ENCODE peak calls at places on chromosomes 12 and 14, in eight cellular contexts. One of them, this sample, is unnamed.
A peak's percentile ranks its signal among the peaks of the same experiment; 100 is the strongest.

GRCh38 chr12:91978143-91978542 is 167.5 kb downstream of the BTG1 start:
- DNase-seq in neural crest cell: no peak
- DNase-seq in NAMALWA: no peak
- DNase-seq in left lobe of liver: no peak
- DNase-seq in T-helper 17 cell: peak; percentile 15
- DNase-seq in amniotic epithelial cell: peak; percentile 68
- DNase-seq in astrocyte: peak; percentile 10
- DNase-seq in caudate nucleus: no peak
- DNase-seq in this sample: no peak

GRCh38 chr14:64973826-64974225 is 1.7 kb upstream of the RAB15 start:
- DNase-seq in neural crest cell: no peak
- DNase-seq in NAMALWA: no peak
- DNase-seq in left lobe of liver: no peak
- DNase-seq in T-helper 17 cell: no peak
- DNase-seq in amniotic epithelial cell: no peak
- DNase-seq in astrocyte: no peak
- DNase-seq in caudate nucleus: no peak
- DNase-seq in this sample: no peak

GRCh38 chr12:109531411-109531810 is 41.9 kb downstream of the MMAB start:
- DNase-seq in neural crest cell: no peak
- DNase-seq in NAMALWA: no peak
- DNase-seq in left lobe of liver: no peak
- DNase-seq in T-helper 17 cell: no peak
- DNase-seq in amniotic epithelial cell: no peak
- DNase-seq in astrocyte: no peak
- DNase-seq in caudate nucleus: no peak
- DNase-seq in this sample: no peak

GRCh38 chr14:68246074-68246980 is 426.7 kb downstream of the RAD51B start:
- DNase-seq in neural crest cell: no peak
- DNase-seq in NAMALWA: no peak
- DNase-seq in left lobe of liver: no peak
- DNase-seq in T-helper 17 cell: no peak
- DNase-seq in amniotic epithelial cell: no peak
- DNase-seq in astrocyte: peak; percentile 71
- DNase-seq in caudate nucleus: no peak
- DNase-seq in this sample: no peak

GRCh38 chr14:101405931-101406330 is 155.4 kb upstream of the DIO3 start:
- DNase-seq in neural crest cell: no peak
- DNase-seq in NAMALWA: no peak
- DNase-seq in left lobe of liver: no peak
- DNase-seq in T-helper 17 cell: no peak
- DNase-seq in amniotic epithelial cell: no peak
- DNase-seq in astrocyte: no peak
- DNase-seq in caudate nucleus: no peak
- DNase-seq in this sample: no peak

GRCh38 chr12:75086086-75087038 is 123.3 kb downstream of the KCNC2 start:
- DNase-seq in neural crest cell: no peak
- DNase-seq in NAMALWA: no peak
- DNase-seq in left lobe of liver: no peak
- DNase-seq in T-helper 17 cell: no peak
- DNase-seq in amniotic epithelial cell: peak; percentile 59
- DNase-seq in astrocyte: peak; percentile 78
- DNase-seq in caudate nucleus: no peak
- DNase-seq in this sample: no peak

GRCh38 chr12:52865090-52865944 is 16.5 kb upstream of the KRT78 start:
- DNase-seq in neural crest cell: peak; percentile 78
- DNase-seq in NAMALWA: peak; percentile 34
- DNase-seq in left lobe of liver: peak; percentile 74
- DNase-seq in T-helper 17 cell: no peak
- DNase-seq in amniotic epithelial cell: peak; percentile 68
- DNase-seq in astrocyte: peak; percentile 39
- DNase-seq in caudate nucleus: no peak
- DNase-seq in this sample: no peak

GRCh38 chr14:68282479-68283377 is 463.1 kb downstream of the RAD51B start:
- DNase-seq in neural crest cell: no peak
- DNase-seq in NAMALWA: peak; percentile 60
- DNase-seq in left lobe of liver: no peak
- DNase-seq in T-helper 17 cell: peak; percentile 24
- DNase-seq in amniotic epithelial cell: no peak
- DNase-seq in astrocyte: no peak
- DNase-seq in caudate nucleus: no peak
- DNase-seq in this sample: no peak

GRCh38 chr12:103632554-103633216 is 45.6 kb downstream of the STAB2 start:
- DNase-seq in neural crest cell: peak; percentile 82
- DNase-seq in NAMALWA: peak; percentile 86
- DNase-seq in left lobe of liver: peak; percentile 54
- DNase-seq in T-helper 17 cell: peak; percentile 9
- DNase-seq in amniotic epithelial cell: peak; percentile 52
- DNase-seq in astrocyte: peak; percentile 2
- DNase-seq in caudate nucleus: no peak
- DNase-seq in this sample: peak; percentile 63

GRCh38 chr12:89350661-89351488 is 1.4 kb downstream of the DUSP6 start:
- DNase-seq in neural crest cell: no peak
- DNase-seq in NAMALWA: no peak
- DNase-seq in left lobe of liver: peak; percentile 57
- DNase-seq in T-helper 17 cell: no peak
- DNase-seq in amniotic epithelial cell: no peak
- DNase-seq in astrocyte: no peak
- DNase-seq in caudate nucleus: no peak
- DNase-seq in this sample: no peak

GRCh38 chr14:68655021-68655811 is 137.7 kb downstream of the ZFP36L1 start:
- DNase-seq in neural crest cell: no peak
- DNase-seq in NAMALWA: no peak
- DNase-seq in left lobe of liver: peak; percentile 45
- DNase-seq in T-helper 17 cell: no peak
- DNase-seq in amniotic epithelial cell: peak; percentile 52
- DNase-seq in astrocyte: no peak
- DNase-seq in caudate nucleus: no peak
- DNase-seq in this sample: no peak

GRCh38 chr12:65649126-65649525 is 175.2 kb upstream of the HMGA2 start:
- DNase-seq in neural crest cell: no peak
- DNase-seq in NAMALWA: no peak
- DNase-seq in left lobe of liver: no peak
- DNase-seq in T-helper 17 cell: no peak
- DNase-seq in amniotic epithelial cell: peak; percentile 98
- DNase-seq in astrocyte: peak; percentile 100
- DNase-seq in caudate nucleus: no peak
- DNase-seq in this sample: no peak

GRCh38 chr12:26691234-26691970 is 141.6 kb downstream of the ITPR2 start:
- DNase-seq in neural crest cell: no peak
- DNase-seq in NAMALWA: no peak
- DNase-seq in left lobe of liver: no peak
- DNase-seq in T-helper 17 cell: no peak
- DNase-seq in amniotic epithelial cell: peak; percentile 97
- DNase-seq in astrocyte: peak; percentile 98
- DNase-seq in caudate nucleus: no peak
- DNase-seq in this sample: no peak

GRCh38 chr12:879641-880040 is 69.9 kb downstream of the RAD52 start:
- DNase-seq in neural crest cell: no peak
- DNase-seq in NAMALWA: no peak
- DNase-seq in left lobe of liver: no peak
- DNase-seq in T-helper 17 cell: no peak
- DNase-seq in amniotic epithelial cell: peak; percentile 74
- DNase-seq in astrocyte: peak; percentile 66
- DNase-seq in caudate nucleus: no peak
- DNase-seq in this sample: no peak

GRCh38 chr12:106493531-106493930 is 89.3 kb upstream of the RFX4 start:
- DNase-seq in neural crest cell: peak; percentile 31
- DNase-seq in NAMALWA: no peak
- DNase-seq in left lobe of liver: no peak
- DNase-seq in T-helper 17 cell: no peak
- DNase-seq in amniotic epithelial cell: no peak
- DNase-seq in astrocyte: no peak
- DNase-seq in caudate nucleus: no peak
- DNase-seq in this sample: no peak

GRCh38 chr14:103847954-103848719 is 762 bp upstream of the PPP1R13B start:
- DNase-seq in neural crest cell: peak; percentile 36
- DNase-seq in NAMALWA: no peak
- DNase-seq in left lobe of liver: no peak
- DNase-seq in T-helper 17 cell: no peak
- DNase-seq in amniotic epithelial cell: peak; percentile 40
- DNase-seq in astrocyte: no peak
- DNase-seq in caudate nucleus: no peak
- DNase-seq in this sample: no peak

GRCh38 chr12:112973016-112973711 is 5.2 kb upstream of the OAS2 start:
- DNase-seq in neural crest cell: no peak
- DNase-seq in NAMALWA: no peak
- DNase-seq in left lobe of liver: no peak
- DNase-seq in T-helper 17 cell: no peak
- DNase-seq in amniotic epithelial cell: no peak
- DNase-seq in astrocyte: no peak
- DNase-seq in caudate nucleus: no peak
- DNase-seq in this sample: no peak

GRCh38 chr14:21229821-21230220 is 39.4 kb downstream of the HNRNPC start:
- DNase-seq in neural crest cell: no peak
- DNase-seq in NAMALWA: no peak
- DNase-seq in left lobe of liver: no peak
- DNase-seq in T-helper 17 cell: no peak
- DNase-seq in amniotic epithelial cell: no peak
- DNase-seq in astrocyte: no peak
- DNase-seq in caudate nucleus: no peak
- DNase-seq in this sample: no peak

GRCh38 chr14:50035214-50035613 is 81.2 kb downstream of the VCPKMT start:
- DNase-seq in neural crest cell: no peak
- DNase-seq in NAMALWA: no peak
- DNase-seq in left lobe of liver: no peak
- DNase-seq in T-helper 17 cell: no peak
- DNase-seq in amniotic epithelial cell: no peak
- DNase-seq in astrocyte: no peak
- DNase-seq in caudate nucleus: no peak
- DNase-seq in this sample: no peak